ENCODE peak calls at places on chromosomes 4 and X, in seven cellular contexts. N is iris pigment epithelial cell, A is COLO829, G is NCI-H1436, S is iPS-NIHi11, J is neural crest cell, H is NCI-H1417 treated with DMSO at 0.1 percent for 48 hours. Q is an unnamed sample.

GRCh38 chr4:183153190-183153916 is 54.3 kb downstream of the WWC2 start:
- DNase-seq in N (no peak), A (no peak), G (no peak), S (no peak), J (no peak), H (no peak), Q (no peak)

GRCh38 chr4:113248320-113248719 is 198.9 kb downstream of the ANK2 start:
- DNase-seq in N (no peak), A (no peak), G (no peak), S (peak), J (no peak), H (no peak), Q (no peak)

GRCh38 chrX:151791961-151792360 is 57.4 kb downstream of the CNGA2 start:
- DNase-seq in N (no peak), A (no peak), G (no peak), S (no peak), J (no peak), H (no peak), Q (no peak)

GRCh38 chr4:184267673-184268573 is 50.2 kb upstream of the ENPP6 start:
- DNase-seq in N (peak), A (peak), G (peak), S (no peak), J (no peak), H (no peak), Q (peak)

GRCh38 chr4:133402616-133403015 is 253.5 kb downstream of the PCDH10 start:
- DNase-seq in N (peak), A (peak), G (no peak), S (no peak), J (no peak), H (no peak), Q (no peak)

GRCh38 chr4:38150021-38150671 is 189.9 kb downstream of the PTTG2 start:
- DNase-seq in N (peak), A (no peak), G (no peak), S (no peak), J (no peak), H (no peak), Q (no peak)

GRCh38 chrX:110213183-110213582 is 104.7 kb downstream of the AMMECR1 start:
- DNase-seq in N (no peak), A (no peak), G (no peak), S (no peak), J (no peak), H (no peak), Q (no peak)

GRCh38 chr4:16767861-16768260 is 130.6 kb downstream of the LDB2 start:
- DNase-seq in N (no peak), A (no peak), G (no peak), S (no peak), J (no peak), H (no peak), Q (no peak)

GRCh38 chrX:68462653-68463052 is 29.4 kb upstream of the OPHN1 start:
- DNase-seq in N (peak), A (peak), G (no peak), S (no peak), J (peak), H (no peak), Q (peak)

GRCh38 chr4:148044889-148045352 is 313.0 kb downstream of the ARHGAP10 start:
- DNase-seq in N (peak), A (no peak), G (no peak), S (no peak), J (no peak), H (no peak), Q (no peak)

GRCh38 chrX:31508338-31508737 is 436.5 kb upstream of the FTHL17 start:
- DNase-seq in N (peak), A (peak), G (no peak), S (no peak), J (no peak), H (no peak), Q (no peak)

GRCh38 chrX:149124526-149125108 is 380.5 kb downstream of the IDS start:
- DNase-seq in N (no peak), A (no peak), G (no peak), S (no peak), J (no peak), H (no peak), Q (no peak)

GRCh38 chrX:127457161-127457560 is 595.0 kb downstream of the ACTRT1 start:
- DNase-seq in N (no peak), A (no peak), G (no peak), S (no peak), J (no peak), H (no peak), Q (no peak)

GRCh38 chr4:102104278-102104677 is 241.0 kb downstream of the SLC39A8 start:
- DNase-seq in N (peak), A (no peak), G (no peak), S (no peak), J (no peak), H (no peak), Q (no peak)

GRCh38 chrX:135513140-135513535 is 7.3 kb upstream of the INTS6L start:
- DNase-seq in N (no peak), A (no peak), G (no peak), S (no peak), J (no peak), H (no peak), Q (no peak)

GRCh38 chr4:752196-752861 is 46.7 kb downstream of the PCGF3 start:
- DNase-seq in N (peak), A (no peak), G (no peak), S (no peak), J (no peak), H (no peak), Q (no peak)

GRCh38 chr4:53813991-53814390 is 222.7 kb upstream of the LNX1 start:
- DNase-seq in N (no peak), A (no peak), G (no peak), S (no peak), J (no peak), H (no peak), Q (no peak)

GRCh38 chrX:112613039-112613438 is 66.7 kb downstream of the LHFPL1 start:
- DNase-seq in N (no peak), A (no peak), G (no peak), S (no peak), J (no peak), H (no peak), Q (no peak)

GRCh38 chr4:147456706-147457105 is 24.2 kb upstream of the EDNRA start:
- DNase-seq in N (no peak), A (no peak), G (no peak), S (no peak), J (no peak), H (no peak), Q (no peak)

GRCh38 chr4:102696763-102697162 is 64.0 kb downstream of the MANBA start:
- DNase-seq in N (no peak), A (no peak), G (no peak), S (no peak), J (no peak), H (no peak), Q (no peak)

GRCh38 chr4:87073187-87073569 is 138.4 kb downstream of the AFF1 start:
- DNase-seq in N (no peak), A (peak), G (peak), S (no peak), J (no peak), H (no peak), Q (no peak)

GRCh38 chrX:56928546-56928945 is 66.8 kb downstream of the SPIN3 start:
- DNase-seq in N (no peak), A (no peak), G (no peak), S (no peak), J (no peak), H (no peak), Q (no peak)

GRCh38 chr4:32022071-32022470 is 1301.9 kb downstream of the PCDH7 start:
- DNase-seq in N (peak), A (no peak), G (no peak), S (no peak), J (no peak), H (no peak), Q (no peak)

GRCh38 chr4:17786567-17786966 is 5.1 kb upstream of the FAM184B start:
- DNase-seq in N (peak), A (no peak), G (no peak), S (no peak), J (no peak), H (no peak), Q (no peak)

GRCh38 chr4:66574145-66574978 is 904.1 kb upstream of the EPHA5 start:
- DNase-seq in N (peak), A (no peak), G (no peak), S (no peak), J (no peak), H (no peak), Q (no peak)

GRCh38 chr4:17854076-17854475 is 43.3 kb downstream of the NCAPG start:
- DNase-seq in N (no peak), A (no peak), G (no peak), S (no peak), J (no peak), H (no peak), Q (no peak)

GRCh38 chr4:155529197-155529596 is 137.5 kb upstream of the GUCY1A1 start:
- DNase-seq in N (peak), A (no peak), G (no peak), S (peak), J (no peak), H (no peak), Q (no peak)

GRCh38 chrX:132614297-132614696 is 125.5 kb upstream of the MBNL3 start:
- DNase-seq in N (no peak), A (no peak), G (peak), S (peak), J (no peak), H (no peak), Q (no peak)

GRCh38 chrX:71809886-71810285 is 46.7 kb downstream of the CXorf49B start:
- DNase-seq in N (no peak), A (no peak), G (no peak), S (no peak), J (no peak), H (no peak), Q (no peak)

GRCh38 chrX:15468036-15468435 is 25.1 kb downstream of the PIR start:
- DNase-seq in N (peak), A (no peak), G (no peak), S (no peak), J (no peak), H (no peak), Q (no peak)

GRCh38 chr4:52914051-52914605 is 52.0 kb downstream of the RASL11B start:
- DNase-seq in N (peak), A (no peak), G (no peak), S (no peak), J (no peak), H (no peak), Q (no peak)

GRCh38 chrX:19775830-19776498 is 111.4 kb downstream of the SH3KBP1 start:
- DNase-seq in N (no peak), A (no peak), G (no peak), S (no peak), J (no peak), H (no peak), Q (no peak)

GRCh38 chr4:152045781-152046571 is 285.2 kb upstream of the GATB start:
- DNase-seq in N (no peak), A (no peak), G (no peak), S (peak), J (peak), H (no peak), Q (no peak)

GRCh38 chrX:45428816-45429215 is 228.1 kb upstream of the DIPK2B start:
- DNase-seq in N (no peak), A (no peak), G (no peak), S (no peak), J (no peak), H (no peak), Q (no peak)

GRCh38 chrX:63922221-63922620 is 137.2 kb upstream of the ARHGEF9 start:
- DNase-seq in N (no peak), A (no peak), G (no peak), S (no peak), J (no peak), H (no peak), Q (no peak)

Q was measured in T follicular helper cell.